ENCODE peak calls at places on chromosomes 16 and 17, in six cellular contexts. P is lower leg skin, F is AG04450, M is upper lobe of left lung, Y is upper lobe of right lung, D is progenitor cell of endocrine pancreas. L is an unnamed sample.

GRCh38 chr17:49795372-49795771 is 6.9 kb downstream of the KAT7 start:
- DNase-seq in Y (no peak), F (no peak), M (no peak), D (no peak), P (no peak), L (no peak)

GRCh38 chr16:72042157-72042660 is 12.1 kb upstream of the HP start:
- DNase-seq in D (no peak), Y (no peak), F (no peak), P (no peak), M (peak; percentile 53), L (no peak)

GRCh38 chr16:57804111-57804837 is 2.0 kb upstream of the KIFC3 start:
- DNase-seq in F (no peak), P (no peak), M (no peak), Y (no peak), D (no peak), L (no peak)

GRCh38 chr17:56851008-56851407 is 17.1 kb downstream of the DGKE start:
- DNase-seq in M (no peak), P (no peak), D (no peak), F (no peak), Y (no peak), L (no peak)

GRCh38 chr16:71205482-71206131 is 24.9 kb downstream of the HYDIN start:
- DNase-seq in F (no peak), M (no peak), P (no peak), Y (peak; percentile 30), D (no peak), L (no peak)

GRCh38 chr17:81030726-81031570 is 4.0 kb upstream of the BAIAP2 start:
- DNase-seq in M (peak; percentile 86), P (no peak), F (no peak), D (no peak), Y (peak; percentile 89), L (no peak)

GRCh38 chr16:79261944-79262552 is 338.5 kb downstream of the MAF start:
- DNase-seq in F (no peak), Y (no peak), M (no peak), P (no peak), D (no peak), L (no peak)

GRCh38 chr16:57310801-57311200 is 26.3 kb upstream of the PLLP start:
- DNase-seq in P (no peak), D (no peak), Y (no peak), M (no peak), F (no peak), L (no peak)

GRCh38 chr17:50882851-50883250 is 16.7 kb upstream of the TOB1 start:
- DNase-seq in Y (no peak), D (no peak), P (no peak), M (no peak), F (no peak), L (no peak)

GRCh38 chr17:21295036-21295952 is 10.8 kb downstream of the MAP2K3 start:
- DNase-seq in Y (peak; percentile 64), M (no peak), P (no peak), D (no peak), F (no peak), L (no peak)

GRCh38 chr17:17391575-17392370 is 85.0 kb upstream of the MED9 start:
- DNase-seq in P (no peak), F (no peak), M (no peak), D (no peak), Y (no peak), L (no peak)

GRCh38 chr16:19745286-19746018 is 27.4 kb downstream of the IQCK start:
- DNase-seq in F (peak; percentile 27), D (no peak), P (no peak), M (no peak), Y (no peak), L (peak; percentile 11)

GRCh38 chr17:49841548-49841947 is 6.3 kb downstream of the TAC4 start:
- DNase-seq in F (no peak), M (no peak), D (no peak), P (no peak), Y (peak; percentile 10), L (no peak)

GRCh38 chr17:39757931-39758873 is 20.5 kb downstream of the GRB7 start:
- DNase-seq in F (no peak), D (no peak), Y (no peak), M (peak; percentile 20), P (no peak), L (no peak)

GRCh38 chr17:68325961-68326360 is 34.7 kb downstream of the ARSG start:
- DNase-seq in P (no peak), Y (no peak), F (no peak), M (no peak), D (no peak), L (no peak)

GRCh38 chr17:17740627-17741237 is 59.5 kb downstream of the RAI1 start:
- DNase-seq in Y (no peak), D (no peak), F (no peak), P (no peak), M (no peak), L (no peak)

GRCh38 chr16:75105306-75106061 is 11.1 kb downstream of the LDHD start:
- DNase-seq in P (peak; percentile 64), D (no peak), F (peak; percentile 24), M (peak; percentile 72), Y (peak; percentile 69), L (no peak)

GRCh38 chr16:53433509-53433908 is 762 bp upstream of the RBL2 start:
- DNase-seq in F (no peak), P (no peak), D (no peak), M (peak; percentile 57), Y (peak; percentile 69), L (no peak)

DNA sequence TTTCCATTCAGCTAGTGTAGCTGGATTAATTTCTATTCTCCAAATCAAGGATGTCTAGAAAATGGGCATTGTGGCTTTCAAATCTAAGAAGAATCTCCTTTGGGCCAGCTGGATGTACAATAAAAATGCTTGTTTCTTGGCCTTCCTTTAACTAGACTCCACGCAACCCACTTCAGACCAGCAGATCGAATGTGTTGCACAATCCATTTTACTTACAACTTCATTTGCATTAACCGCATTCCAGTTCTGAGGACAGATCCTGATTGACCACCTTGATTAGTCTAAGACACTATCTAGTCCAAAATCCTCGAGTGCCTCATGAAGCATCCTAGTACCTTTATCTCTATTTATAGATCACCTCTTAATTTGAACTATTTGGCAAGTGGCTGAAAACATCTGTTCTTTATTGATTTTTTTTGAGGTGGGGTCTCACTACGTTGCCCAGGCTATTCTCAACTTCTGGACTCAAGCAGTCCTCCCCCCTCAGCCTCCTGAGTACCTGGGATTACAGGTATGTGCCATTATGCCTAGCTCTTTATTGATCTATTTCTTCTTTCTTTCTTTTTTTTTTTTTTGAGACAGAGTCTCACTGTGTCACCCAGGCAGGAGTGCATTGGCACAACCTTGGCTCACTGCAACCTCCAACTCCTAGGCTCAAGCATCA is 20.3 kb upstream of the HAS3 start:
- DNase-seq in M (no peak), D (no peak), Y (no peak), F (no peak), P (no peak), L (no peak)
- TF ChIP-seq CTCF in M (no peak), D (no peak), Y (no peak), F (no peak), P (no peak), L (no peak)

DNA sequence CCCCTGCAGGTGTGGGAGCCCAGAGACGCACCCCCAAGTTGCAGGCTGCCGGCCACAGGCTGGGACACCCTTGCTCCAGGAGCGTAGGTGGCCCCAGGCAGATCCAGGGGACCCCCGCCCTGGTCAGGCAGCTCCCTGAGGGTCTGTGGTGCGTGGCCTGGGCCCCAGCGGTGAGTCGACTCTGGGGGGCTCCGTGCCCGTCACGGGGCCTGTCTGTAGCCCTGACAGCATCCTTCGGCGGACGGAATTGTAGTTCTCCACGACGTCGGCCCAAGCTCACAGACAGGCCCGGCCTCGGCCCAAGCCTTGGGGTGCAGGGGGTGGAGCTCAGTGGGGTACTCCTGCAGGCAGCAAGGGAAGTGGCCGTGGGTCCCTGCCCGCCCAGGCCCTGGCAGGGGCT is 82.9 kb downstream of the LMF1 start:
- DNase-seq in M (no peak), Y (no peak), P (no peak), F (no peak), D (no peak), L (no peak)
- TF ChIP-seq CTCF in M (no peak), Y (no peak), P (no peak), F (no peak), D (no peak), L (no peak)

GRCh38 chr17:795276-795675 is 13.1 kb downstream of the MRM3 start:
- DNase-seq in F (no peak), D (no peak), M (no peak), Y (no peak), P (no peak), L (no peak)

GRCh38 chr17:797236-797635 is 15.1 kb downstream of the MRM3 start:
- DNase-seq in Y (no peak), F (no peak), M (no peak), P (no peak), D (no peak), L (no peak)

GRCh38 chr17:796609-797008 is 14.5 kb downstream of the MRM3 start:
- DNase-seq in M (no peak), F (no peak), P (no peak), D (no peak), Y (no peak), L (no peak)

GRCh38 chr17:795721-796120 is 13.6 kb downstream of the MRM3 start:
- DNase-seq in D (no peak), P (no peak), Y (no peak), F (no peak), M (no peak), L (no peak)

DNA sequence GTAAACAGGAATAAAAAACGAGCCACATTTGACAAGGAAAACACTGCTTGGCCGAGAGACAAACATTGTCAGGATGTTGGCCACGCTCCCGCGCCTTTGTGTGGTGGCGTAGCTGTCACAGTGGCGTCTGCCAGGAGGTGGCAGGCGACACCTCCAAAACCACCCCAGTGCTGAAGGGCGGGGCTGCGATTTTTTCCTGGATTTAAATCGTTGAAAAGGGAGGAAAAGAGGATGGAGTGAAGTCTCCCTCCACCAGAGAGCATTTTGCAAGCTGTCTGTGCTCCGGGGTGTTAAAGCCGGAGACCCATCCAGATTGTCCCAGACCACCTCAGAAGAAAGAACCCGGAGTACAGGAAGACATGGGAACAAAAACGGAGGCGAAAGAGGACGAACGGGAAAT is 12.7 kb downstream of the MRM3 start:
- DNase-seq in M (peak; percentile 76), Y (peak; percentile 84), D (peak; percentile 43), F (peak; percentile 6), P (peak; percentile 86), L (peak; percentile 40)
- TF ChIP-seq CTCF in M (peak; percentile 74), Y (peak; percentile 80), D (peak; percentile 88), F (peak; percentile 56), P (no peak), L (peak; percentile 75)

GRCh38 chr16:69339289-69340094 is at the start of the genes COG8 and NIP7:
- DNase-seq in Y (peak; percentile 95), D (peak; percentile 85), F (peak; percentile 97), M (peak; percentile 96), P (peak; percentile 97), L (peak; percentile 95)
- TF ChIP-seq CTCF in Y (peak; percentile 83), D (peak; percentile 89), F (peak; percentile 79), M (peak; percentile 93), P (no peak), L (peak; percentile 83)

GRCh38 chr17:74785096-74785980 is 9.2 kb upstream of the NAT9 start:
- DNase-seq in D (no peak), Y (no peak), M (no peak), F (no peak), P (no peak), L (no peak)
- TF ChIP-seq CTCF in D (no peak), Y (no peak), M (no peak), F (no peak), P (no peak), L (no peak)